ENCODE peak calls at places on chromosomes 4 and X, in nine cellular contexts. One of them, this sample, is unnamed.

GRCh38 chr4:87270144-87270543 is 49.7 kb upstream of the KLHL8 start:
- DNase-seq in heart left ventricle: no peak
- DNase-seq in AG09309: peak; percentile 16
- DNase-seq in astrocyte of the spinal cord: peak; percentile 51
- DNase-seq in nephron progenitor cell: no peak
- DNase-seq in coronary artery: no peak
- DNase-seq in astrocyte: peak; percentile 23
- DNase-seq in K562: peak; percentile 53
- DNase-seq in mesothelial cell of epicardium: no peak
- DNase-seq in this sample: peak; percentile 38

GRCh38 chrX:66731398-66731797 is 92.5 kb upstream of the EDA2R start:
- DNase-seq in heart left ventricle: no peak
- DNase-seq in AG09309: peak; percentile 25
- DNase-seq in astrocyte of the spinal cord: peak; percentile 24
- DNase-seq in nephron progenitor cell: peak; percentile 2
- DNase-seq in coronary artery: no peak
- DNase-seq in astrocyte: peak; percentile 1
- DNase-seq in K562: peak; percentile 26
- DNase-seq in mesothelial cell of epicardium: no peak
- DNase-seq in this sample: peak; percentile 50

GRCh38 chr4:108210989-108211725 is 42.4 kb upstream of the LEF1 start:
- DNase-seq in heart left ventricle: no peak
- DNase-seq in AG09309: no peak
- DNase-seq in astrocyte of the spinal cord: peak; percentile 9
- DNase-seq in nephron progenitor cell: no peak
- DNase-seq in coronary artery: no peak
- DNase-seq in astrocyte: peak; percentile 14
- DNase-seq in K562: no peak
- DNase-seq in mesothelial cell of epicardium: no peak
- DNase-seq in this sample: no peak

GRCh38 chr4:97367878-97368277 is 775.4 kb downstream of the STPG2 start:
- DNase-seq in heart left ventricle: no peak
- DNase-seq in AG09309: no peak
- DNase-seq in astrocyte of the spinal cord: peak; percentile 91
- DNase-seq in nephron progenitor cell: no peak
- DNase-seq in coronary artery: no peak
- DNase-seq in astrocyte: peak; percentile 89
- DNase-seq in K562: no peak
- DNase-seq in mesothelial cell of epicardium: no peak
- DNase-seq in this sample: no peak

GRCh38 chr4:21901831-21902230 is 46.7 kb downstream of the KCNIP4 start:
- DNase-seq in heart left ventricle: no peak
- DNase-seq in AG09309: peak; percentile 21
- DNase-seq in astrocyte of the spinal cord: peak; percentile 51
- DNase-seq in nephron progenitor cell: no peak
- DNase-seq in coronary artery: no peak
- DNase-seq in astrocyte: peak; percentile 15
- DNase-seq in K562: no peak
- DNase-seq in mesothelial cell of epicardium: no peak
- DNase-seq in this sample: peak; percentile 29

GRCh38 chrX:139600105-139600504 is 69.6 kb downstream of the F9 start:
- DNase-seq in heart left ventricle: no peak
- DNase-seq in AG09309: no peak
- DNase-seq in astrocyte of the spinal cord: no peak
- DNase-seq in nephron progenitor cell: no peak
- DNase-seq in coronary artery: no peak
- DNase-seq in astrocyte: no peak
- DNase-seq in K562: no peak
- DNase-seq in mesothelial cell of epicardium: no peak
- DNase-seq in this sample: no peak

GRCh38 chrX:153731845-153732215 is 7.2 kb downstream of the ABCD1 start:
- DNase-seq in heart left ventricle: no peak
- DNase-seq in AG09309: no peak
- DNase-seq in astrocyte of the spinal cord: no peak
- DNase-seq in nephron progenitor cell: no peak
- DNase-seq in coronary artery: no peak
- DNase-seq in astrocyte: no peak
- DNase-seq in K562: no peak
- DNase-seq in mesothelial cell of epicardium: no peak
- DNase-seq in this sample: no peak

GRCh38 chrX:40320819-40321218 is 223.1 kb upstream of the BCOR start:
- DNase-seq in heart left ventricle: no peak
- DNase-seq in AG09309: no peak
- DNase-seq in astrocyte of the spinal cord: no peak
- DNase-seq in nephron progenitor cell: no peak
- DNase-seq in coronary artery: no peak
- DNase-seq in astrocyte: no peak
- DNase-seq in K562: no peak
- DNase-seq in mesothelial cell of epicardium: no peak
- DNase-seq in this sample: no peak

GRCh38 chrX:56920338-56920997 is 74.9 kb downstream of the SPIN3 start:
- DNase-seq in heart left ventricle: no peak
- DNase-seq in AG09309: no peak
- DNase-seq in astrocyte of the spinal cord: no peak
- DNase-seq in nephron progenitor cell: no peak
- DNase-seq in coronary artery: no peak
- DNase-seq in astrocyte: no peak
- DNase-seq in K562: no peak
- DNase-seq in mesothelial cell of epicardium: no peak
- DNase-seq in this sample: no peak

GRCh38 chrX:141619336-141619735 is 29.8 kb downstream of the SPANXA2 start:
- DNase-seq in heart left ventricle: no peak
- DNase-seq in AG09309: no peak
- DNase-seq in astrocyte of the spinal cord: peak; percentile 7
- DNase-seq in nephron progenitor cell: no peak
- DNase-seq in coronary artery: no peak
- DNase-seq in astrocyte: peak; percentile 10
- DNase-seq in K562: no peak
- DNase-seq in mesothelial cell of epicardium: no peak
- DNase-seq in this sample: no peak

GRCh38 chr4:185470503-185471195 is 884 bp downstream of the CCDC110 start:
- DNase-seq in heart left ventricle: peak; percentile 67
- DNase-seq in AG09309: no peak
- DNase-seq in astrocyte of the spinal cord: peak; percentile 20
- DNase-seq in nephron progenitor cell: peak; percentile 31
- DNase-seq in coronary artery: peak; percentile 89
- DNase-seq in astrocyte: no peak
- DNase-seq in K562: peak; percentile 38
- DNase-seq in mesothelial cell of epicardium: no peak
- DNase-seq in this sample: no peak

GRCh38 chrX:12610079-12610478 is 181.1 kb upstream of the PRPS2 start:
- DNase-seq in heart left ventricle: no peak
- DNase-seq in AG09309: peak; percentile 25
- DNase-seq in astrocyte of the spinal cord: peak; percentile 10
- DNase-seq in nephron progenitor cell: no peak
- DNase-seq in coronary artery: no peak
- DNase-seq in astrocyte: peak; percentile 85
- DNase-seq in K562: no peak
- DNase-seq in mesothelial cell of epicardium: no peak
- DNase-seq in this sample: peak; percentile 66

GRCh38 chr4:120829113-120829831 is 93.3 kb downstream of the PRDM5 start:
- DNase-seq in heart left ventricle: no peak
- DNase-seq in AG09309: no peak
- DNase-seq in astrocyte of the spinal cord: peak; percentile 49
- DNase-seq in nephron progenitor cell: no peak
- DNase-seq in coronary artery: no peak
- DNase-seq in astrocyte: no peak
- DNase-seq in K562: no peak
- DNase-seq in mesothelial cell of epicardium: no peak
- DNase-seq in this sample: no peak

GRCh38 chrX:131729295-131729694 is 185.4 kb downstream of the OR13H1 start:
- DNase-seq in heart left ventricle: peak; percentile 90
- DNase-seq in AG09309: peak; percentile 79
- DNase-seq in astrocyte of the spinal cord: peak; percentile 88
- DNase-seq in nephron progenitor cell: no peak
- DNase-seq in coronary artery: peak; percentile 89
- DNase-seq in astrocyte: peak; percentile 65
- DNase-seq in K562: no peak
- DNase-seq in mesothelial cell of epicardium: no peak
- DNase-seq in this sample: no peak

DNA sequence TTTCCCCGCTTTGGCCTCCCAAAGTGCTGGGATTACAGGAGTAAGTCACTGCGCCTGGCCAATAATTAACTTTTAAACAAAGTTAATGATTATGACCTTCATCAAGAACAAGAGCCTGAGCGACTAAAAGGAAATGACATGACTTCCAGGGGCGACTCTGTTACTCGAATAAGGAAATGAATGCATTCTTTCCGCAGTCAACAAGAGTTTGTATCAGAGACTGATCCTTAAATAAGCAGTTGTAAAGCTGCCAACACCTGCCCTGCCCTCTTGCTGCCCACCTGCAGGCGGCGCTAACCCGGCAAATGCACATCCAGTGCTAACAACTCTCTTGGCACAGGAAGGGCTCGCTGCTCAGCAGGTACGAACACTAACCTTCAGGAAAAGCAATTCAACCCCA is 27.3 kb downstream of the WDR1 start:
- DNase-seq in heart left ventricle: no peak
- DNase-seq in AG09309: no peak
- DNase-seq in astrocyte of the spinal cord: no peak
- DNase-seq in nephron progenitor cell: no peak
- DNase-seq in coronary artery: no peak
- DNase-seq in astrocyte: no peak
- DNase-seq in K562: no peak
- DNase-seq in mesothelial cell of epicardium: no peak
- DNase-seq in this sample: no peak
- TF ChIP-seq CTCF in heart left ventricle: peak; percentile 58
- TF ChIP-seq CTCF in AG09309: peak; percentile 31
- TF ChIP-seq CTCF in astrocyte of the spinal cord: peak; percentile 47
- TF ChIP-seq CTCF in nephron progenitor cell: no peak
- TF ChIP-seq CTCF in coronary artery: no peak
- TF ChIP-seq CTCF in astrocyte: no peak
- TF ChIP-seq CTCF in K562: peak; percentile 31
- TF ChIP-seq CTCF in mesothelial cell of epicardium: no peak
- TF ChIP-seq CTCF in this sample: peak; percentile 70

GRCh38 chr4:4200624-4201023 is 26.1 kb downstream of the OTOP1 start:
- DNase-seq in heart left ventricle: no peak
- DNase-seq in AG09309: no peak
- DNase-seq in astrocyte of the spinal cord: no peak
- DNase-seq in nephron progenitor cell: no peak
- DNase-seq in coronary artery: no peak
- DNase-seq in astrocyte: no peak
- DNase-seq in K562: peak; percentile 21
- DNase-seq in mesothelial cell of epicardium: no peak
- DNase-seq in this sample: peak; percentile 23

GRCh38 chr4:4195354-4195753 is 31.4 kb downstream of the OTOP1 start:
- DNase-seq in heart left ventricle: no peak
- DNase-seq in AG09309: no peak
- DNase-seq in astrocyte of the spinal cord: no peak
- DNase-seq in nephron progenitor cell: no peak
- DNase-seq in coronary artery: no peak
- DNase-seq in astrocyte: no peak
- DNase-seq in K562: no peak
- DNase-seq in mesothelial cell of epicardium: no peak
- DNase-seq in this sample: no peak
- TF ChIP-seq CTCF in heart left ventricle: no peak
- TF ChIP-seq CTCF in AG09309: no peak
- TF ChIP-seq CTCF in astrocyte of the spinal cord: no peak
- TF ChIP-seq CTCF in nephron progenitor cell: no peak
- TF ChIP-seq CTCF in coronary artery: no peak
- TF ChIP-seq CTCF in astrocyte: no peak
- TF ChIP-seq CTCF in K562: no peak
- TF ChIP-seq CTCF in mesothelial cell of epicardium: no peak
- TF ChIP-seq CTCF in this sample: no peak

GRCh38 chr4:27001398-27002164 is 140.9 kb downstream of the STIM2 start:
- DNase-seq in heart left ventricle: no peak
- DNase-seq in AG09309: no peak
- DNase-seq in astrocyte of the spinal cord: no peak
- DNase-seq in nephron progenitor cell: no peak
- DNase-seq in coronary artery: no peak
- DNase-seq in astrocyte: no peak
- DNase-seq in K562: no peak
- DNase-seq in mesothelial cell of epicardium: no peak
- DNase-seq in this sample: no peak

GRCh38 chr4:27003602-27004238 is 143.1 kb downstream of the STIM2 start:
- DNase-seq in heart left ventricle: no peak
- DNase-seq in AG09309: peak; percentile 38
- DNase-seq in astrocyte of the spinal cord: peak; percentile 43
- DNase-seq in nephron progenitor cell: no peak
- DNase-seq in coronary artery: no peak
- DNase-seq in astrocyte: peak; percentile 62
- DNase-seq in K562: no peak
- DNase-seq in mesothelial cell of epicardium: no peak
- DNase-seq in this sample: peak; percentile 44

GRCh38 chr4:26999689-27000088 is 139.0 kb downstream of the STIM2 start:
- DNase-seq in heart left ventricle: no peak
- DNase-seq in AG09309: no peak
- DNase-seq in astrocyte of the spinal cord: no peak
- DNase-seq in nephron progenitor cell: no peak
- DNase-seq in coronary artery: no peak
- DNase-seq in astrocyte: no peak
- DNase-seq in K562: no peak
- DNase-seq in mesothelial cell of epicardium: no peak
- DNase-seq in this sample: no peak

GRCh38 chr4:27000122-27000521 is 139.5 kb downstream of the STIM2 start:
- DNase-seq in heart left ventricle: no peak
- DNase-seq in AG09309: no peak
- DNase-seq in astrocyte of the spinal cord: no peak
- DNase-seq in nephron progenitor cell: no peak
- DNase-seq in coronary artery: no peak
- DNase-seq in astrocyte: no peak
- DNase-seq in K562: no peak
- DNase-seq in mesothelial cell of epicardium: no peak
- DNase-seq in this sample: no peak

DNA sequence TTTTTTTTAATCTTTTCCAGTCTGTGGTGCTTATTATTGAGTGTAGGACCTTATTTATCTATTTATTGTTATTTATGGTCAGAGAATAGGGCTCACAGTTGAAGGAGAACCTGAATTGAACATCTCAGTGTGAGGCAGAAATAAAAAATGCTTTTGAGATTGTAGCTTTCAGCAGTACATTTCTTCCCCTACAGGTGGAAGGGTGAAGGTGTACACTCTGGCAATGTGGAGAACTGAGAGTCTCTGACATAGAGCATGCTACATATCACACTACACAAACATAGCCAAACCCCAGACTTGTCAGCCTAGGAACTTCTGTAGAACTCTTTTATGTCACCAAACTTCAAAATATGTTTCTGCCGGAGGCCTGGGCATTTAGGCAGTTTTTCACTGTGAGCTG is 140.2 kb downstream of the STIM2 start:
- DNase-seq in heart left ventricle: no peak
- DNase-seq in AG09309: no peak
- DNase-seq in astrocyte of the spinal cord: no peak
- DNase-seq in nephron progenitor cell: no peak
- DNase-seq in coronary artery: no peak
- DNase-seq in astrocyte: no peak
- DNase-seq in K562: peak; percentile 14
- DNase-seq in mesothelial cell of epicardium: no peak
- DNase-seq in this sample: no peak
- TF ChIP-seq CTCF in heart left ventricle: no peak
- TF ChIP-seq CTCF in AG09309: no peak
- TF ChIP-seq CTCF in astrocyte of the spinal cord: peak; percentile 21
- TF ChIP-seq CTCF in nephron progenitor cell: no peak
- TF ChIP-seq CTCF in coronary artery: no peak
- TF ChIP-seq CTCF in astrocyte: peak; percentile 30
- TF ChIP-seq CTCF in K562: peak; percentile 31
- TF ChIP-seq CTCF in mesothelial cell of epicardium: peak; percentile 47
- TF ChIP-seq CTCF in this sample: peak; percentile 45

GRCh38 chrX:150587585-150588503 is 19.4 kb downstream of the MTM1 start:
- DNase-seq in heart left ventricle: no peak
- DNase-seq in AG09309: no peak
- DNase-seq in astrocyte of the spinal cord: no peak
- DNase-seq in nephron progenitor cell: peak; percentile 33
- DNase-seq in coronary artery: no peak
- DNase-seq in astrocyte: no peak
- DNase-seq in K562: peak; percentile 48
- DNase-seq in mesothelial cell of epicardium: no peak
- DNase-seq in this sample: no peak
- TF ChIP-seq CTCF in heart left ventricle: peak; percentile 64
- TF ChIP-seq CTCF in AG09309: peak; percentile 69
- TF ChIP-seq CTCF in astrocyte of the spinal cord: peak; percentile 69
- TF ChIP-seq CTCF in nephron progenitor cell: peak; percentile 66
- TF ChIP-seq CTCF in coronary artery: peak; percentile 31
- TF ChIP-seq CTCF in astrocyte: peak; percentile 53
- TF ChIP-seq CTCF in K562: peak; percentile 74
- TF ChIP-seq CTCF in mesothelial cell of epicardium: peak; percentile 61
- TF ChIP-seq CTCF in this sample: peak; percentile 80

This sample was measured in HFFc6.